ENCODE peak calls at places on chromosomes 6 and 20, in six cellular contexts. One of them, this sample, is unnamed.

GRCh38 chr20:62926229-62927127 is at the start of gene DIDO1:
- DNase-seq in heart right ventricle: peak; percentile 92
- DNase-seq in mesendoderm: peak; percentile 88
- DNase-seq in astrocyte of the hippocampus: peak; percentile 96
- DNase-seq in HuH-7: peak; percentile 99
- DNase-seq in NCI-H1436: peak; percentile 84
- DNase-seq in this sample: peak; percentile 83

GRCh38 chr6:136491251-136491650 is 59.0 kb downstream of the MAP7 start:
- DNase-seq in astrocyte of the hippocampus: no peak
- DNase-seq in HuH-7: no peak
- DNase-seq in mesendoderm: no peak
- DNase-seq in heart right ventricle: no peak
- DNase-seq in NCI-H1436: no peak
- DNase-seq in this sample: no peak

GRCh38 chr6:43805695-43806040 is 35.7 kb downstream of the VEGFA start:
- DNase-seq in mesendoderm: no peak
- DNase-seq in NCI-H1436: no peak
- DNase-seq in heart right ventricle: no peak
- DNase-seq in astrocyte of the hippocampus: no peak
- DNase-seq in HuH-7: no peak
- DNase-seq in this sample: no peak

GRCh38 chr20:4896119-4896700 is 105.1 kb downstream of the SLC23A2 start:
- DNase-seq in mesendoderm: peak; percentile 26
- DNase-seq in NCI-H1436: no peak
- DNase-seq in HuH-7: no peak
- DNase-seq in heart right ventricle: no peak
- DNase-seq in astrocyte of the hippocampus: no peak
- DNase-seq in this sample: no peak

GRCh38 chr6:139914910-139915309 is 540.5 kb upstream of the CITED2 start:
- DNase-seq in NCI-H1436: no peak
- DNase-seq in mesendoderm: no peak
- DNase-seq in HuH-7: no peak
- DNase-seq in heart right ventricle: no peak
- DNase-seq in astrocyte of the hippocampus: no peak
- DNase-seq in this sample: no peak

GRCh38 chr6:54473328-54473727 is 165.1 kb downstream of the TINAG start:
- DNase-seq in heart right ventricle: no peak
- DNase-seq in astrocyte of the hippocampus: no peak
- DNase-seq in NCI-H1436: no peak
- DNase-seq in HuH-7: no peak
- DNase-seq in mesendoderm: peak; percentile 11
- DNase-seq in this sample: no peak

GRCh38 chr6:106974999-106975698 is 620 bp upstream of the CD24 start:
- DNase-seq in mesendoderm: peak; percentile 76
- DNase-seq in heart right ventricle: peak; percentile 31
- DNase-seq in astrocyte of the hippocampus: peak; percentile 86
- DNase-seq in HuH-7: peak; percentile 53
- DNase-seq in NCI-H1436: no peak
- DNase-seq in this sample: no peak

GRCh38 chr6:9842004-9842720 is 572.7 kb downstream of the TFAP2A start:
- DNase-seq in HuH-7: no peak
- DNase-seq in astrocyte of the hippocampus: no peak
- DNase-seq in NCI-H1436: no peak
- DNase-seq in mesendoderm: peak; percentile 33
- DNase-seq in heart right ventricle: no peak
- DNase-seq in this sample: no peak

GRCh38 chr20:50523552-50524167 is 13.5 kb downstream of the PTPN1 start:
- DNase-seq in astrocyte of the hippocampus: no peak
- DNase-seq in heart right ventricle: no peak
- DNase-seq in mesendoderm: no peak
- DNase-seq in HuH-7: no peak
- DNase-seq in NCI-H1436: no peak
- DNase-seq in this sample: no peak

GRCh38 chr6:40844241-40844640 is 194.8 kb downstream of the UNC5CL start:
- DNase-seq in NCI-H1436: no peak
- DNase-seq in heart right ventricle: no peak
- DNase-seq in astrocyte of the hippocampus: no peak
- DNase-seq in HuH-7: no peak
- DNase-seq in mesendoderm: no peak
- DNase-seq in this sample: no peak

GRCh38 chr20:7428946-7429345 is 511.3 kb downstream of the HAO1 start:
- DNase-seq in NCI-H1436: no peak
- DNase-seq in mesendoderm: no peak
- DNase-seq in astrocyte of the hippocampus: no peak
- DNase-seq in HuH-7: no peak
- DNase-seq in heart right ventricle: no peak
- DNase-seq in this sample: no peak

GRCh38 chr6:31718294-31718693 is 3.1 kb downstream of the LY6G6D start:
- DNase-seq in NCI-H1436: no peak
- DNase-seq in mesendoderm: peak; percentile 76
- DNase-seq in astrocyte of the hippocampus: no peak
- DNase-seq in heart right ventricle: no peak
- DNase-seq in HuH-7: no peak
- DNase-seq in this sample: no peak

GRCh38 chr6:150668882-150669476 is 69.3 kb downstream of the PLEKHG1 start:
- DNase-seq in HuH-7: no peak
- DNase-seq in astrocyte of the hippocampus: peak; percentile 30
- DNase-seq in NCI-H1436: no peak
- DNase-seq in mesendoderm: no peak
- DNase-seq in heart right ventricle: no peak
- DNase-seq in this sample: no peak

GRCh38 chr6:31878761-31879542 is at the start of gene SLC44A4:
- DNase-seq in HuH-7: no peak
- DNase-seq in mesendoderm: no peak
- DNase-seq in astrocyte of the hippocampus: no peak
- DNase-seq in heart right ventricle: no peak
- DNase-seq in NCI-H1436: no peak
- DNase-seq in this sample: no peak

GRCh38 chr6:9139762-9140161 is 704.4 kb upstream of the SLC35B3 start:
- DNase-seq in heart right ventricle: no peak
- DNase-seq in NCI-H1436: no peak
- DNase-seq in mesendoderm: no peak
- DNase-seq in HuH-7: no peak
- DNase-seq in astrocyte of the hippocampus: peak; percentile 44
- DNase-seq in this sample: no peak

GRCh38 chr20:40639132-40639531 is 49.9 kb downstream of the MAFB start:
- DNase-seq in astrocyte of the hippocampus: no peak
- DNase-seq in HuH-7: no peak
- DNase-seq in heart right ventricle: no peak
- DNase-seq in NCI-H1436: no peak
- DNase-seq in mesendoderm: no peak
- DNase-seq in this sample: no peak

GRCh38 chr6:5814116-5814515 is 192.6 kb downstream of the NRN1 start:
- DNase-seq in mesendoderm: no peak
- DNase-seq in HuH-7: no peak
- DNase-seq in astrocyte of the hippocampus: no peak
- DNase-seq in heart right ventricle: no peak
- DNase-seq in NCI-H1436: no peak
- DNase-seq in this sample: no peak

GRCh38 chr6:74073896-74074295 is 377.9 kb downstream of the CD109 start:
- DNase-seq in astrocyte of the hippocampus: no peak
- DNase-seq in NCI-H1436: no peak
- DNase-seq in mesendoderm: no peak
- DNase-seq in heart right ventricle: no peak
- DNase-seq in HuH-7: no peak
- DNase-seq in this sample: no peak

GRCh38 chr6:73854998-73855718 is 159.2 kb downstream of the CD109 start:
- DNase-seq in astrocyte of the hippocampus: peak; percentile 75
- DNase-seq in heart right ventricle: no peak
- DNase-seq in HuH-7: peak; percentile 37
- DNase-seq in NCI-H1436: peak; percentile 47
- DNase-seq in mesendoderm: peak; percentile 54
- DNase-seq in this sample: peak; percentile 22

GRCh38 chr20:62558779-62559178 is 83.0 kb upstream of the GATA5 start:
- DNase-seq in HuH-7: no peak
- DNase-seq in mesendoderm: no peak
- DNase-seq in NCI-H1436: no peak
- DNase-seq in astrocyte of the hippocampus: no peak
- DNase-seq in heart right ventricle: peak; percentile 76
- DNase-seq in this sample: no peak

GRCh38 chr20:37994512-37994911 is 38.7 kb downstream of the TTI1 start:
- DNase-seq in NCI-H1436: no peak
- DNase-seq in astrocyte of the hippocampus: peak; percentile 91
- DNase-seq in HuH-7: no peak
- DNase-seq in heart right ventricle: no peak
- DNase-seq in mesendoderm: peak; percentile 60
- DNase-seq in this sample: no peak

GRCh38 chr6:137165375-137166246 is 7.8 kb downstream of the IL22RA2 start:
- DNase-seq in heart right ventricle: peak; percentile 40
- DNase-seq in NCI-H1436: no peak
- DNase-seq in HuH-7: peak; percentile 12
- DNase-seq in astrocyte of the hippocampus: no peak
- DNase-seq in mesendoderm: no peak
- DNase-seq in this sample: peak; percentile 8

GRCh38 chr6:145015739-145016558 is 719.4 kb downstream of the EPM2A start:
- DNase-seq in mesendoderm: peak; percentile 75
- DNase-seq in NCI-H1436: no peak
- DNase-seq in heart right ventricle: no peak
- DNase-seq in HuH-7: no peak
- DNase-seq in astrocyte of the hippocampus: peak; percentile 87
- DNase-seq in this sample: no peak

GRCh38 chr20:37311710-37312355 is 22.4 kb downstream of the MANBAL start:
- DNase-seq in astrocyte of the hippocampus: peak; percentile 17
- DNase-seq in HuH-7: no peak
- DNase-seq in heart right ventricle: no peak
- DNase-seq in NCI-H1436: no peak
- DNase-seq in mesendoderm: no peak
- DNase-seq in this sample: no peak

GRCh38 chr6:19297880-19298279 is 539.3 kb upstream of the ID4 start:
- DNase-seq in NCI-H1436: peak; percentile 69
- DNase-seq in mesendoderm: peak; percentile 55
- DNase-seq in astrocyte of the hippocampus: peak; percentile 15
- DNase-seq in HuH-7: no peak
- DNase-seq in heart right ventricle: no peak
- DNase-seq in this sample: no peak

GRCh38 chr6:140779341-140779740 is 1353.4 kb upstream of the GJE1 start:
- DNase-seq in astrocyte of the hippocampus: no peak
- DNase-seq in NCI-H1436: no peak
- DNase-seq in mesendoderm: no peak
- DNase-seq in HuH-7: no peak
- DNase-seq in heart right ventricle: no peak
- DNase-seq in this sample: no peak

GRCh38 chr6:11912420-11912819 is 99.7 kb upstream of the HIVEP1 start:
- DNase-seq in astrocyte of the hippocampus: no peak
- DNase-seq in NCI-H1436: no peak
- DNase-seq in HuH-7: no peak
- DNase-seq in heart right ventricle: no peak
- DNase-seq in mesendoderm: no peak
- DNase-seq in this sample: no peak

GRCh38 chr6:158599635-158600034 is 39.7 kb downstream of the TMEM181 start:
- DNase-seq in HuH-7: no peak
- DNase-seq in NCI-H1436: no peak
- DNase-seq in heart right ventricle: no peak
- DNase-seq in mesendoderm: no peak
- DNase-seq in astrocyte of the hippocampus: no peak
- DNase-seq in this sample: no peak

This sample was measured in effector CD4-positive, alpha-beta T cell.